ENCODE peak calls at places on chromosomes 4 and X, in eight cellular contexts. O is T-helper 17 cell; W is head of caudate nucleus; K is GM10248; X is HEK293T; D is tibial nerve; B is nucleus accumbens; N is CD8-positive, alpha-beta T cell. H is an unnamed sample.

GRCh38 chrX:68462197-68462596 is 28.9 kb upstream of the OPHN1 start:
- DNase-seq in O (no peak), W (no peak), K (no peak), X (no peak), D (no peak), B (no peak), N (no peak), H (no peak)

GRCh38 chrX:20506739-20507138 is 240.0 kb upstream of the RPS6KA3 start:
- DNase-seq in O (no peak), W (no peak), K (no peak), X (no peak), D (no peak), B (no peak), N (no peak), H (no peak)

GRCh38 chr4:171650543-171650942 is 162.7 kb upstream of the GALNTL6 start:
- DNase-seq in O (no peak), W (no peak), K (peak), X (peak), D (no peak), B (no peak), N (no peak), H (no peak)

GRCh38 chr4:125316781-125317525 is 2.2 kb downstream of the FAT4 start:
- DNase-seq in O (no peak), W (peak), K (peak), X (no peak), D (no peak), B (peak), N (no peak), H (no peak)

GRCh38 chrX:110180176-110180927 is 137.5 kb downstream of the AMMECR1 start:
- DNase-seq in O (no peak), W (no peak), K (no peak), X (no peak), D (no peak), B (no peak), N (no peak), H (no peak)

GRCh38 chr4:102683846-102684581 is 76.8 kb downstream of the MANBA start:
- DNase-seq in O (no peak), W (no peak), K (no peak), X (no peak), D (no peak), B (no peak), N (no peak), H (no peak)

GRCh38 chrX:130024127-130024526 is 41.7 kb downstream of the BCORL1 start:
- DNase-seq in O (peak), W (peak), K (peak), X (peak), D (peak), B (no peak), N (peak), H (no peak)

GRCh38 chr4:58247792-58248191 is 1137.6 kb upstream of the IGFBP7 start:
- DNase-seq in O (no peak), W (no peak), K (no peak), X (peak), D (no peak), B (no peak), N (no peak), H (no peak)

GRCh38 chr4:14178421-14178820 is 550.9 kb upstream of the BOD1L1 start:
- DNase-seq in O (no peak), W (no peak), K (no peak), X (no peak), D (no peak), B (no peak), N (no peak), H (peak)

GRCh38 chr4:94412019-94413017 is 39.4 kb upstream of the PDLIM5 start:
- DNase-seq in O (no peak), W (no peak), K (no peak), X (no peak), D (no peak), B (no peak), N (no peak), H (no peak)

GRCh38 chrX:7617994-7618393 is 225.0 kb upstream of the VCX start:
- DNase-seq in O (no peak), W (no peak), K (no peak), X (no peak), D (no peak), B (no peak), N (no peak), H (no peak)

GRCh38 chrX:126658447-126658846 is 105.8 kb upstream of the DCAF12L1 start:
- DNase-seq in O (no peak), W (no peak), K (no peak), X (no peak), D (no peak), B (no peak), N (no peak), H (no peak)

GRCh38 chrX:152640039-152640818 is 2.5 kb downstream of the GABRQ start:
- DNase-seq in O (no peak), W (no peak), K (no peak), X (no peak), D (no peak), B (no peak), N (no peak), H (no peak)

GRCh38 chrX:54920610-54921426 is at the start of gene TRO:
- DNase-seq in O (no peak), W (peak), K (no peak), X (peak), D (no peak), B (no peak), N (no peak), H (no peak)

GRCh38 chrX:15674514-15674898 is 9.9 kb upstream of the CLTRN start:
- DNase-seq in O (peak), W (peak), K (peak), X (peak), D (peak), B (no peak), N (peak), H (no peak)

GRCh38 chrX:46770817-46771163 is 11.9 kb upstream of the SLC9A7 start:
- DNase-seq in O (no peak), W (no peak), K (no peak), X (no peak), D (no peak), B (no peak), N (no peak), H (no peak)

GRCh38 chr4:10703146-10703545 is 18.6 kb upstream of the CLNK start:
- DNase-seq in O (no peak), W (no peak), K (no peak), X (no peak), D (no peak), B (no peak), N (no peak), H (no peak)

GRCh38 chr4:11773798-11774197 is 345.1 kb upstream of the HS3ST1 start:
- DNase-seq in O (no peak), W (no peak), K (no peak), X (no peak), D (no peak), B (no peak), N (no peak), H (no peak)